ENCODE peak calls at places on chromosome 17, in eight cellular contexts. One of them, this sample, is unnamed.

GRCh38 chr17:32527146-32527545 is 40.4 kb downstream of the CDK5R1 start:
- DNase-seq in nucleus accumbens: no peak
- DNase-seq in retinal pigment epithelial cell: no peak
- DNase-seq in neuronal stem cell: no peak
- DNase-seq in HEK293T: no peak
- DNase-seq in neural crest cell: no peak
- DNase-seq in retina: no peak
- DNase-seq in NCI-H2081: no peak
- DNase-seq in this sample: no peak

GRCh38 chr17:6104956-6105355 is 34.8 kb downstream of the WSCD1 start:
- DNase-seq in nucleus accumbens: no peak
- DNase-seq in retina: no peak
- DNase-seq in NCI-H2081: no peak
- DNase-seq in neural crest cell: no peak
- DNase-seq in retinal pigment epithelial cell: no peak
- DNase-seq in HEK293T: no peak
- DNase-seq in neuronal stem cell: no peak
- DNase-seq in this sample: no peak

GRCh38 chr17:9817086-9817485 is 4.8 kb downstream of the GSG1L2 start:
- DNase-seq in neural crest cell: peak
- DNase-seq in NCI-H2081: no peak
- DNase-seq in retina: no peak
- DNase-seq in retinal pigment epithelial cell: no peak
- DNase-seq in HEK293T: peak
- DNase-seq in nucleus accumbens: no peak
- DNase-seq in neuronal stem cell: peak
- DNase-seq in this sample: no peak

GRCh38 chr17:79073706-79074088 is 927 bp upstream of the ENGASE start:
- DNase-seq in neural crest cell: no peak
- DNase-seq in retina: no peak
- DNase-seq in retinal pigment epithelial cell: no peak
- DNase-seq in nucleus accumbens: no peak
- DNase-seq in NCI-H2081: no peak
- DNase-seq in HEK293T: no peak
- DNase-seq in neuronal stem cell: no peak
- DNase-seq in this sample: no peak

GRCh38 chr17:72863511-72864175 is 228.8 kb downstream of the SLC39A11 start:
- DNase-seq in neural crest cell: no peak
- DNase-seq in retina: peak
- DNase-seq in NCI-H2081: no peak
- DNase-seq in neuronal stem cell: no peak
- DNase-seq in nucleus accumbens: no peak
- DNase-seq in HEK293T: no peak
- DNase-seq in retinal pigment epithelial cell: no peak
- DNase-seq in this sample: no peak

GRCh38 chr17:78442648-78443128 is 64.2 kb downstream of the PGS1 start:
- DNase-seq in retina: no peak
- DNase-seq in HEK293T: no peak
- DNase-seq in neuronal stem cell: no peak
- DNase-seq in retinal pigment epithelial cell: no peak
- DNase-seq in nucleus accumbens: no peak
- DNase-seq in neural crest cell: no peak
- DNase-seq in NCI-H2081: no peak
- DNase-seq in this sample: no peak

GRCh38 chr17:63841350-63842172 is 924 bp downstream of the SMARCD2 start:
- DNase-seq in neural crest cell: peak
- DNase-seq in retinal pigment epithelial cell: no peak
- DNase-seq in nucleus accumbens: no peak
- DNase-seq in HEK293T: no peak
- DNase-seq in retina: peak
- DNase-seq in NCI-H2081: peak
- DNase-seq in neuronal stem cell: peak
- DNase-seq in this sample: no peak

GRCh38 chr17:59357929-59358328 is 26.5 kb downstream of the YPEL2 start:
- DNase-seq in nucleus accumbens: no peak
- DNase-seq in HEK293T: no peak
- DNase-seq in NCI-H2081: no peak
- DNase-seq in retinal pigment epithelial cell: no peak
- DNase-seq in neural crest cell: no peak
- DNase-seq in neuronal stem cell: no peak
- DNase-seq in retina: no peak
- DNase-seq in this sample: no peak

GRCh38 chr17:11241611-11242226 is 706 bp downstream of the SHISA6 start:
- DNase-seq in retina: peak
- DNase-seq in neuronal stem cell: no peak
- DNase-seq in nucleus accumbens: no peak
- DNase-seq in NCI-H2081: no peak
- DNase-seq in retinal pigment epithelial cell: no peak
- DNase-seq in HEK293T: no peak
- DNase-seq in neural crest cell: no peak
- DNase-seq in this sample: no peak

GRCh38 chr17:56795098-56795497 is 38.6 kb downstream of the C17orf67 start:
- DNase-seq in retinal pigment epithelial cell: no peak
- DNase-seq in HEK293T: no peak
- DNase-seq in NCI-H2081: no peak
- DNase-seq in neuronal stem cell: no peak
- DNase-seq in retina: no peak
- DNase-seq in neural crest cell: no peak
- DNase-seq in nucleus accumbens: no peak
- DNase-seq in this sample: no peak

GRCh38 chr17:7842950-7843535 is 9.0 kb downstream of the KDM6B start:
- DNase-seq in retina: no peak
- DNase-seq in NCI-H2081: no peak
- DNase-seq in retinal pigment epithelial cell: no peak
- DNase-seq in neural crest cell: no peak
- DNase-seq in nucleus accumbens: no peak
- DNase-seq in neuronal stem cell: no peak
- DNase-seq in HEK293T: no peak
- DNase-seq in this sample: no peak

GRCh38 chr17:9232591-9233270 is 211.4 kb downstream of the NTN1 start:
- DNase-seq in retinal pigment epithelial cell: no peak
- DNase-seq in NCI-H2081: no peak
- DNase-seq in nucleus accumbens: no peak
- DNase-seq in neural crest cell: no peak
- DNase-seq in HEK293T: no peak
- DNase-seq in neuronal stem cell: no peak
- DNase-seq in retina: no peak
- DNase-seq in this sample: no peak

GRCh38 chr17:40945414-40945813 is 8.0 kb upstream of the KRT23 start:
- DNase-seq in retinal pigment epithelial cell: no peak
- DNase-seq in NCI-H2081: no peak
- DNase-seq in HEK293T: no peak
- DNase-seq in neural crest cell: no peak
- DNase-seq in nucleus accumbens: no peak
- DNase-seq in neuronal stem cell: no peak
- DNase-seq in retina: no peak
- DNase-seq in this sample: no peak

GRCh38 chr17:12024332-12024731 is 3.7 kb downstream of the MAP2K4 start:
- DNase-seq in NCI-H2081: no peak
- DNase-seq in retina: no peak
- DNase-seq in nucleus accumbens: no peak
- DNase-seq in HEK293T: no peak
- DNase-seq in neural crest cell: no peak
- DNase-seq in neuronal stem cell: no peak
- DNase-seq in retinal pigment epithelial cell: peak
- DNase-seq in this sample: no peak

GRCh38 chr17:15884731-15885130 is 60.2 kb upstream of the ADORA2B start:
- DNase-seq in NCI-H2081: no peak
- DNase-seq in HEK293T: no peak
- DNase-seq in nucleus accumbens: no peak
- DNase-seq in neuronal stem cell: no peak
- DNase-seq in retinal pigment epithelial cell: no peak
- DNase-seq in neural crest cell: no peak
- DNase-seq in retina: no peak
- DNase-seq in this sample: no peak

GRCh38 chr17:4900231-4901107 is 1.1 kb downstream of the C17orf107 start:
- DNase-seq in nucleus accumbens: no peak
- DNase-seq in NCI-H2081: no peak
- DNase-seq in neuronal stem cell: no peak
- DNase-seq in retina: peak
- DNase-seq in HEK293T: no peak
- DNase-seq in neural crest cell: no peak
- DNase-seq in retinal pigment epithelial cell: no peak
- DNase-seq in this sample: no peak

GRCh38 chr17:76726766-76727718 is at the start of gene METTL23:
- DNase-seq in HEK293T: peak
- DNase-seq in NCI-H2081: peak
- DNase-seq in neuronal stem cell: peak
- DNase-seq in nucleus accumbens: no peak
- DNase-seq in retina: peak
- DNase-seq in retinal pigment epithelial cell: no peak
- DNase-seq in neural crest cell: peak
- DNase-seq in this sample: no peak

This sample was measured in NCI-H446 treated with DMSO at 0.1 percent for 48 hours.